ENCODE peak calls at places on chromosomes 5 and 9, in nine cellular contexts. N is NCI-H2081, L is COLO829, B is AG08396, P is 8988T, S is amygdala, Q is memory B cell, Z is DMS53, R is caudate nucleus. U is an unnamed sample.

GRCh38 chr5:139295692-139296091 is 2.2 kb downstream of the MATR3 start:
- DNase-seq in N (no peak), L (no peak), B (no peak), P (no peak), S (no peak), Q (no peak), Z (no peak), R (no peak), U (no peak)

GRCh38 chr9:31136524-31136923 is 1247.9 kb upstream of the ACO1 start:
- DNase-seq in N (no peak), L (no peak), B (no peak), P (no peak), S (no peak), Q (no peak), Z (no peak), R (no peak), U (no peak)

GRCh38 chr9:7653262-7653661 is 146.3 kb downstream of the DMAC1 start:
- DNase-seq in N (no peak), L (no peak), B (no peak), P (no peak), S (no peak), Q (no peak), Z (no peak), R (no peak), U (no peak)

GRCh38 chr9:89481161-89481915 is 16.6 kb downstream of the SEMA4D start:
- DNase-seq in N (no peak), L (no peak), B (no peak), P (no peak), S (no peak), Q (no peak), Z (no peak), R (no peak), U (no peak)

GRCh38 chr5:168324864-168325615 is 33.6 kb downstream of the WWC1 start:
- DNase-seq in N (no peak), L (no peak), B (no peak), P (no peak), S (no peak), Q (no peak), Z (peak; percentile 84), R (no peak), U (no peak)

GRCh38 chr9:123453904-123454321 is 97.9 kb downstream of the CRB2 start:
- DNase-seq in N (no peak), L (peak; percentile 94), B (no peak), P (no peak), S (peak; percentile 28), Q (no peak), Z (no peak), R (peak; percentile 66), U (peak; percentile 74)

GRCh38 chr5:150658121-150658520 is 2.9 kb upstream of the MYOZ3 start:
- DNase-seq in N (no peak), L (no peak), B (no peak), P (no peak), S (no peak), Q (no peak), Z (no peak), R (no peak), U (no peak)

GRCh38 chr9:26746357-26747072 is 146.1 kb downstream of the CAAP1 start:
- DNase-seq in N (no peak), L (peak; percentile 44), B (no peak), P (no peak), S (no peak), Q (no peak), Z (peak; percentile 85), R (no peak), U (no peak)

GRCh38 chr9:89387970-89388867 is 69.9 kb downstream of the SECISBP2 start:
- DNase-seq in N (no peak), L (no peak), B (peak; percentile 80), P (no peak), S (no peak), Q (no peak), Z (no peak), R (no peak), U (no peak)

GRCh38 chr5:154285661-154286408 is 95.3 kb downstream of the GALNT10 start:
- DNase-seq in N (no peak), L (no peak), B (peak; percentile 43), P (no peak), S (no peak), Q (no peak), Z (no peak), R (no peak), U (no peak)

GRCh38 chr9:72149231-72149975 is at the start of gene GDA:
- DNase-seq in N (peak; percentile 26), L (no peak), B (peak; percentile 16), P (peak; percentile 39), S (no peak), Q (no peak), Z (peak; percentile 78), R (no peak), U (peak; percentile 24)

GRCh38 chr5:108124591-108124990 is 257.3 kb downstream of the FBXL17 start:
- DNase-seq in N (no peak), L (no peak), B (no peak), P (no peak), S (no peak), Q (no peak), Z (no peak), R (no peak), U (no peak)

GRCh38 chr5:113778147-113778546 is 264.7 kb downstream of the YTHDC2 start:
- DNase-seq in N (no peak), L (no peak), B (no peak), P (no peak), S (no peak), Q (no peak), Z (no peak), R (no peak), U (no peak)

GRCh38 chr9:79658926-79659325 is 87.2 kb downstream of the TLE4 start:
- DNase-seq in N (no peak), L (no peak), B (no peak), P (no peak), S (no peak), Q (no peak), Z (no peak), R (no peak), U (no peak)

GRCh38 chr5:111859533-111860270 is 102.7 kb upstream of the NREP start:
- DNase-seq in N (no peak), L (no peak), B (no peak), P (no peak), S (no peak), Q (no peak), Z (no peak), R (no peak), U (no peak)

GRCh38 chr5:1885476-1885755 is 2.7 kb upstream of the IRX4 start:
- DNase-seq in N (no peak), L (no peak), B (no peak), P (peak; percentile 44), S (no peak), Q (no peak), Z (no peak), R (no peak), U (no peak)

GRCh38 chr9:98807811-98808195 is 333 bp downstream of the GALNT12 start:
- DNase-seq in N (no peak), L (no peak), B (peak; percentile 47), P (peak; percentile 47), S (no peak), Q (peak; percentile 39), Z (peak; percentile 61), R (no peak), U (no peak)

GRCh38 chr5:172417983-172418630 is 36.2 kb downstream of the SH3PXD2B start:
- DNase-seq in N (no peak), L (no peak), B (peak; percentile 88), P (no peak), S (peak; percentile 57), Q (no peak), Z (peak; percentile 22), R (peak; percentile 15), U (peak; percentile 59)

GRCh38 chr9:104895572-104895971 is 32.4 kb downstream of the ABCA1 start:
- DNase-seq in N (no peak), L (peak; percentile 74), B (peak; percentile 49), P (no peak), S (no peak), Q (no peak), Z (no peak), R (no peak), U (no peak)

GRCh38 chr5:95712347-95712958 is 18.7 kb upstream of the RHOBTB3 start:
- DNase-seq in N (no peak), L (peak; percentile 23), B (peak; percentile 60), P (peak; percentile 49), S (no peak), Q (no peak), Z (peak; percentile 72), R (no peak), U (no peak)

GRCh38 chr5:109141499-109142200 is 268.1 kb downstream of the PJA2 start:
- DNase-seq in N (no peak), L (no peak), B (no peak), P (no peak), S (no peak), Q (no peak), Z (peak; percentile 31), R (no peak), U (no peak)

GRCh38 chr9:17555362-17556054 is 23.4 kb upstream of the SH3GL2 start:
- DNase-seq in N (no peak), L (no peak), B (no peak), P (no peak), S (no peak), Q (no peak), Z (no peak), R (no peak), U (no peak)

GRCh38 chr5:64811050-64811640 is 42.4 kb downstream of the CWC27 start:
- DNase-seq in N (peak; percentile 24), L (peak; percentile 9), B (peak; percentile 22), P (no peak), S (no peak), Q (no peak), Z (peak; percentile 82), R (no peak), U (no peak)

GRCh38 chr9:82031538-82032280 is 43.1 kb downstream of the SPATA31D1 start:
- DNase-seq in N (no peak), L (peak; percentile 13), B (peak; percentile 46), P (no peak), S (peak; percentile 6), Q (no peak), Z (peak; percentile 25), R (peak; percentile 54), U (peak; percentile 66)

GRCh38 chr5:90967443-90967842 is 408.8 kb downstream of the ADGRV1 start:
- DNase-seq in N (no peak), L (no peak), B (no peak), P (no peak), S (no peak), Q (no peak), Z (no peak), R (no peak), U (no peak)

GRCh38 chr5:150448960-150449490 is 514 bp downstream of the RPS14 start:
- DNase-seq in N (no peak), L (no peak), B (no peak), P (no peak), S (no peak), Q (no peak), Z (peak; percentile 58), R (no peak), U (no peak)

GRCh38 chr5:134577796-134578577 is 52.5 kb downstream of the JADE2 start:
- DNase-seq in N (peak; percentile 82), L (peak; percentile 49), B (peak; percentile 78), P (peak; percentile 76), S (no peak), Q (peak; percentile 79), Z (peak; percentile 91), R (peak; percentile 35), U (peak; percentile 81)

GRCh38 chr5:107401470-107402085 is 269.2 kb downstream of the EFNA5 start:
- DNase-seq in N (no peak), L (no peak), B (no peak), P (no peak), S (no peak), Q (no peak), Z (no peak), R (no peak), U (no peak)

GRCh38 chr5:80127037-80127642 is 92.0 kb downstream of the THBS4 start:
- DNase-seq in N (no peak), L (no peak), B (no peak), P (no peak), S (no peak), Q (no peak), Z (no peak), R (no peak), U (no peak)